ENCODE peak calls at places on chromosomes 1 and 21, in four cellular contexts. Q, M, U and X are unnamed samples.

GRCh38 chr21:45550552-45551210 is 8.4 kb upstream of the SLC19A1 start:
- DNase-seq in U (peak), M (no peak), Q (no peak), X (no peak)

GRCh38 chr1:37940299-37940947 is 6.4 kb downstream of the INPP5B start:
- DNase-seq in Q (no peak), M (no peak), U (no peak), X (no peak)

GRCh38 chr1:46806196-46807020 is 7.6 kb downstream of the CYP4B1 start:
- DNase-seq in U (no peak), M (peak), Q (no peak), X (no peak)

GRCh38 chr1:13513063-13513884 is 529 bp downstream of the LRRC38 start:
- DNase-seq in U (no peak), M (no peak), Q (no peak), X (no peak)

GRCh38 chr1:62024690-62025089 is 170.0 kb upstream of the L1TD1 start:
- DNase-seq in M (no peak), U (no peak), Q (no peak), X (no peak)

GRCh38 chr1:85584264-85584781 is 3.8 kb downstream of the CCN1 start:
- DNase-seq in U (no peak), M (no peak), Q (no peak), X (peak)

GRCh38 chr1:204836856-204837255 is 33.8 kb upstream of the NFASC start:
- DNase-seq in Q (no peak), M (no peak), U (no peak), X (no peak)

GRCh38 chr1:112546076-112546475 is 37.3 kb downstream of the WNT2B start:
- DNase-seq in U (no peak), Q (no peak), M (no peak), X (no peak)

GRCh38 chr1:147171399-147172167 is 687 bp downstream of the PRKAB2 start:
- DNase-seq in U (no peak), M (no peak), Q (no peak), X (peak)

GRCh38 chr1:153957744-153958110 is 685 bp downstream of the CRTC2 start:
- DNase-seq in M (no peak), U (peak), Q (no peak), X (no peak)

GRCh38 chr1:231407049-231407448 is 15.0 kb downstream of the EGLN1 start:
- DNase-seq in U (no peak), Q (no peak), M (no peak), X (no peak)

GRCh38 chr1:16459503-16459902 is 19.0 kb downstream of the NECAP2 start:
- DNase-seq in Q (no peak), U (no peak), M (no peak), X (no peak)

GRCh38 chr21:29187939-29188338 is 57.5 kb downstream of the MAP3K7CL start:
- DNase-seq in Q (peak), U (no peak), M (no peak), X (no peak)

GRCh38 chr1:25519624-25520023 is 23.8 kb upstream of the LDLRAP1 start:
- DNase-seq in U (no peak), Q (no peak), M (no peak), X (peak)

GRCh38 chr1:236841341-236841740 is 46.2 kb downstream of the MTR start:
- DNase-seq in M (no peak), U (no peak), Q (no peak), X (no peak)

GRCh38 chr1:7754234-7754633 is 16.9 kb upstream of the VAMP3 start:
- DNase-seq in M (no peak), U (no peak), Q (no peak), X (no peak)

GRCh38 chr1:7751174-7751573 is 19.9 kb upstream of the VAMP3 start:
- DNase-seq in Q (no peak), M (no peak), U (no peak), X (no peak)

GRCh38 chr1:7749126-7749525 is 22.0 kb upstream of the VAMP3 start:
- DNase-seq in M (no peak), Q (no peak), U (no peak), X (no peak)

GRCh38 chr1:7755448-7755847 is 15.6 kb upstream of the VAMP3 start:
- DNase-seq in Q (no peak), M (no peak), U (no peak), X (no peak)

DNA sequence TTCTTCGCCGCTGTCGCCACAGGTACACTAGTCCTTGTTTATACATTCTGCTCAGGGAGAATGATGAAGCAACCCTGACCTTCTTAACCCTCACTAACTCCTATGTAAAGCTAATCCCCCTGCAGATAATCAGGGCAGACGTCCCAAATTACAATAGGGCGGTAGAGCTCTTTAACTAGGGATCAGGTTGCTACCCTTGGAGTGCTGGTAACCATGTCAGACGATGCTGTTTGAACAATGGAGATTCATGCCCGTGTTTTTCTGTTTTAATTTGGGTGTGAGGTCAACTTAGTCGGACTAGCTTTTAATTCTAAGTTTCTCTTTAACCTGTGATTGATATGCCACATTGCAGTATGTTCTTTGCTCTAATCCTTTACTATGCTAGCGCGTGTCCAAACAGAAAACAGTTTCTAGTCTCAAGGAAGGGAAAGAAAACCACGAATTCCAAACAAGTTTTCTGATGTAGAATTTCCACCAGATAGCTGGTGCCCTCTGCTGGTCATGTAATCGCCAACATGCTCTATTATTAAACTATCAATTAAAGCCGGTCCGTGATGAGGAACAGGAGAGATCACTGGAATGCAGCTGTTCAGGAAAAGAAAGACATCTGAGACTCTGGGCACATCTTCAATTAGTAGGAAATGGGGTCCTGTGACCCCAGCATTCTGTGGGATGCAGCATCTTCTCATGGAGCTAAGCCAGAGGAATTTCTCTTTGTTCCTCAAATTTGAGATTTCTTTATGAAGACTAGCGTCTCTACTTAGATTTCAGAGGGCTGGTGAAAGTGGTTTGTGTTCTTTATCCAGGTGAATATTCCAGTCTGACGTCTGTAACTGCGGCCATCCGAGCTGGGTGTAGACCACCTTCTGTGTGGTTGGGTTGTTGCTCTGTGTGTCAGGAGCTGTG is 18.3 kb upstream of the VAMP3 start:
- DNase-seq in Q (peak), M (peak), U (peak), X (peak)
- H3K4me3 ChIP-seq in Q (peak), M (peak), U (no peak), X (peak)

GRCh38 chr1:53379662-53380002 is 51.8 kb upstream of the LRP8 start:
- DNase-seq in U (no peak), M (no peak), Q (no peak), X (no peak)
- H3K4me3 ChIP-seq in U (no peak), M (no peak), Q (no peak), X (no peak)

DNA sequence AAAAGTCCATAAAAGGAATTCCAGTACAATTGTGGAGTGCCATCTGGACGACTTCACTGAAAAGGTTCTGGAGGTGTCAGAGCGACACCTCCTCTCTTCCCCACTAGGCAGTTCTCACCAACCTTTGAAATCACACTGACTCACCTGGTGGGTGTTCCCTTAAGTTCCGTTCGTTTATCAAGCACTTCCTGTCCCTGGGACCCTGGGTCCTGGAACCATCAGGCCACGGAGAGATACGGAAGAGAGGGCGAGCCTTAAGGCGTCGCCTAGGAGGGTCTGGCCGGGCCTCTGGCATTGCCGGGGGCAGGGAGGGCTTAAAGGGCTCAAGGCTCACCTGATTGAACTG is 318 bp downstream of the SPAG17 start:
- DNase-seq in M (no peak), U (no peak), Q (no peak), X (no peak)
- H3K4me3 ChIP-seq in M (no peak), U (no peak), Q (peak), X (peak)

GRCh38 chr1:32470431-32470830 is 5.6 kb downstream of the ZBTB8B start:
- DNase-seq in M (no peak), U (no peak), Q (no peak), X (no peak)
- H3K4me3 ChIP-seq in M (no peak), U (no peak), Q (no peak), X (no peak)

DNA sequence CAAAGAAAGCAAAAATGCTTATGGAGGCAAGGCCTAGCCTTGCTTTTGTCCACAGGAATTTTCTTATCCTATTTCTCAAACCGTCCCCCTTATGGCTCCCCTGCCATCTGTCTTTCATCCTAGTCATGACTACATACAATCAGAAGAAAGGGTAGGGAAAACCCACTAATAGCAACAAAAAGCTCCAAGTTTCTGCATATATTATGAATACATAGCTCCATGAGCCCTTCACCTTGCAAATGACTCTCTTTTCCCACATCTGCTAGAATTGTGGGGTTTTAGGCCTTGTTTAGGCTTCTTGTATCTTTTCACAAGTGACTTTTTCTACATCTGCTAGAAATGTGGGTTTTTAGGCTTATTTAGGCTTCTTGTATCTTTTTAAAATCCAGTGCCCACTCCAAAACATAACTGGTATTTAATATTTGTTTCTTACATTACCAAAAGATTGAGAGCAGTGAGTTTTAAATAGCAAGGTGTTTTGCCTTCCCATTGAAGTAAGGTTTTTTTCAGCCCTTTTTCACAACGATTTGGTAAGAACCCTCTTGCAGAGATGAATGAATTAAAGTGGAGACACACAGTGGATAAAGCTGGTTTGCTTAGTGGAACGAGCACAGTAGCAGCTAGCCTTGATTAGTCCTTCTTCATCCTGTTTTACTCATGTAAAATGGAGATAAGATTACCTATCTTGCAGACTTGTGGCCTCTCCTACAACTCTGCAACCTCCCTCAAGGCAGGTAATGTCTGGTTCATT is 4.4 kb downstream of the GADD45A start:
- DNase-seq in U (no peak), M (no peak), Q (no peak), X (no peak)
- H3K4me3 ChIP-seq in U (no peak), M (peak), Q (peak), X (no peak)

DNA sequence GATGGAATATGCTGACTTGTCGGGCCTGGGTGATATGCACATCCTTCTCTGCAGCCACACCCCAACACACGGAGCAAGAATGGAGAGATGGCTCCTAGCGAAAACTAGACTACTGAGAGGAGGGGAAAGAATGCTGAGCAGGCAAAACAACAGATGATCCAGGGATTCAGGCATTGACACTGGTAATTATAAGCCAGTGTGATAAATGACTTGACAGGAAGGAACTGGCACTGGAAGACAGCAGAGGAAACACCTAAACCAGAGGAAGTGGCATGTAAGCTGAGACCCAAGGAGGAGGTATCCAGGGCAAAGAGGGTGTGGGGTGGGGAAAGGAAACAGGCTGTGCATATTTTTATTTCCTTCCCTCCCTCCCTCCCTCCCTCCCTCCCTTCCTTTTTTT is 31.7 kb upstream of the KHDRBS1 start:
- DNase-seq in U (peak), M (no peak), Q (no peak), X (no peak)
- H3K4me3 ChIP-seq in U (no peak), M (no peak), Q (no peak), X (no peak)

GRCh38 chr1:32872189-32872898 is 1.6 kb upstream of the FNDC5 start:
- DNase-seq in Q (no peak), U (peak), M (peak), X (peak)
- H3K4me3 ChIP-seq in Q (no peak), U (no peak), M (no peak), X (no peak)

GRCh38 chr1:56377407-56377806 is 202.0 kb downstream of the PLPP3 start:
- DNase-seq in Q (no peak), U (no peak), M (no peak), X (no peak)

GRCh38 chr1:56378376-56379070 is 200.8 kb downstream of the PLPP3 start:
- DNase-seq in Q (no peak), M (no peak), U (no peak), X (no peak)

GRCh38 chr1:56374026-56374974 is 205.1 kb downstream of the PLPP3 start:
- DNase-seq in Q (no peak), M (no peak), U (no peak), X (no peak)

GRCh38 chr1:56376188-56376984 is 203.0 kb downstream of the PLPP3 start:
- DNase-seq in Q (no peak), M (peak), U (no peak), X (no peak)

DNA sequence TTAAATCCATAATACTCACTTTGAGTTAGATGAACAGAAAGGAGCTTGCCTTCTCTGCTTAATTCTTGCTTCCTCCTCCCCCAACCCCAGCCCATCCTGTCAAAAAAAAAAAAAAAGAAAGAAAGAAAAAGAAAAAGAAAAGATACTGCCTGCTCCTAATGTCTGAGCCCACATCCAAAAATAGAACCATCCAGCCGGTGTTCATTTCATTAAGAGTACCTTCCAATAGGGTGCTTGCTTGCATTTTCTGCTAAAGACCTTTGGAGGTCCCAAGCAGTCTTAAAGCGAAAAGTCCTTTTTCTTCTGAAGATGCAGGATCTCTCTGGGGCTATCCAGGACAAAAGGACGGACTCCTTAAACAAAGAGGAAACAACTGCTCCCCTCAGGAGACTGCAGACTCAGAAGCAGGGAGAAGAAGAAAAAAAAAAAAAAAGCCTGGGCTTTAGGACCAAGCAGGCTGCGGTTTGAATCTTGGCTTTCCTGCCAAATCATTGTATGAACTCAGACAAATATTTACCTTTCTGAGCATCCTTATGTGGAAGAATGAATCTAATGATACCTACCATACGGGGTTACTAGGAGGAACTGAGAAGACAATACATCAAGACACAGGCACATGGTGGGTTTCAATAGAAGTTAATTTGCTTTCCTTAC is 204.1 kb downstream of the PLPP3 start:
- DNase-seq in Q (no peak), M (no peak), U (no peak), X (no peak)
- H3K4me3 ChIP-seq in Q (no peak), M (no peak), U (no peak), X (no peak)